ENCODE peak calls at places on chromosomes 13 and 19, in four cellular contexts. One of them, this sample, is unnamed.

GRCh38 chr13:109684836-109685602 is 101.4 kb downstream of the IRS2 start:
- DNase-seq in A549: no peak
- DNase-seq in HepG2: no peak
- DNase-seq in K562: no peak
- DNase-seq in this sample: no peak

GRCh38 chr13:76667551-76667950 is 218.7 kb downstream of the KCTD12 start:
- DNase-seq in K562: no peak
- DNase-seq in HepG2: no peak
- DNase-seq in A549: no peak
- DNase-seq in this sample: no peak

GRCh38 chr13:19178901-19179593 is 2.6 kb downstream of the TUBA3C start:
- DNase-seq in K562: no peak
- DNase-seq in HepG2: no peak
- DNase-seq in A549: no peak
- DNase-seq in this sample: no peak

GRCh38 chr13:32031025-32031814 is at the start of gene FRY:
- DNase-seq in K562: no peak
- DNase-seq in HepG2: peak; percentile 74
- DNase-seq in A549: peak; percentile 32
- DNase-seq in this sample: no peak

GRCh38 chr19:42132030-42132628 is at the start of gene POU2F2:
- DNase-seq in HepG2: no peak
- DNase-seq in K562: peak; percentile 19
- DNase-seq in A549: no peak
- DNase-seq in this sample: peak; percentile 41

GRCh38 chr13:43529796-43530195 is 257.0 kb downstream of the ENOX1 start:
- DNase-seq in HepG2: no peak
- DNase-seq in A549: no peak
- DNase-seq in K562: no peak
- DNase-seq in this sample: no peak

GRCh38 chr13:42907745-42908144 is 84.3 kb downstream of the EPSTI1 start:
- DNase-seq in A549: no peak
- DNase-seq in K562: no peak
- DNase-seq in HepG2: no peak
- DNase-seq in this sample: no peak

GRCh38 chr13:30840515-30840914 is 65.6 kb upstream of the MEDAG start:
- DNase-seq in HepG2: no peak
- DNase-seq in A549: no peak
- DNase-seq in K562: no peak
- DNase-seq in this sample: no peak

GRCh38 chr13:30145709-30146367 is 161.5 kb downstream of the KATNAL1 start:
- DNase-seq in K562: no peak
- DNase-seq in HepG2: no peak
- DNase-seq in A549: no peak
- DNase-seq in this sample: peak; percentile 87

GRCh38 chr13:108226184-108226583 is 8.0 kb downstream of the ABHD13 start:
- DNase-seq in HepG2: peak; percentile 29
- DNase-seq in K562: peak; percentile 30
- DNase-seq in A549: no peak
- DNase-seq in this sample: no peak

GRCh38 chr19:39704181-39705044 is at the start of gene LGALS14:
- DNase-seq in A549: no peak
- DNase-seq in HepG2: no peak
- DNase-seq in K562: no peak
- DNase-seq in this sample: no peak

GRCh38 chr13:66087149-66087780 is 1142.9 kb downstream of the PCDH9 start:
- DNase-seq in K562: no peak
- DNase-seq in HepG2: no peak
- DNase-seq in A549: no peak
- DNase-seq in this sample: no peak

GRCh38 chr13:70237131-70237530 is 128.9 kb upstream of the KLHL1 start:
- DNase-seq in A549: no peak
- DNase-seq in HepG2: no peak
- DNase-seq in K562: no peak
- DNase-seq in this sample: no peak

GRCh38 chr13:75666646-75667351 is 30.7 kb downstream of the LMO7 start:
- DNase-seq in HepG2: no peak
- DNase-seq in A549: no peak
- DNase-seq in K562: no peak
- DNase-seq in this sample: no peak

GRCh38 chr13:60572003-60572792 is 175.2 kb downstream of the TDRD3 start:
- DNase-seq in HepG2: peak; percentile 83
- DNase-seq in A549: no peak
- DNase-seq in K562: no peak
- DNase-seq in this sample: no peak

DNA sequence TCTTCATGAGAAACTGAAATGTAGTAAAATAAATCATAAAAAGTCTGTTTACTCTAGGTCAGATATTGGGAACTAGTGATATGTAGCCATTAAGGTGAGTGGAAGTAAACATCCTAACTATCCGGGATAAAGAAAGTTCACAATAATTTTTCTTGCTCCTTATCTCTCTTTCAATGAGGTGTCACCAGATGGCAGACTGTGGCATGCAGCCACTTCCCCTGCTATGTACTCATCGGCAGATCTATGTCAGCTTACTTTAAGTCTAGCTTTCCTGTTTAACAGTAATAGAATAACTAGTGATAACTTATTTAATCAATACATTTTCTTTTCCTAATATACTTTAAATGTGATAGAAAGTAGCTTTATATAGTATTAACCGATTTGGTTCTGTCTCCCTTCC is 181.9 kb downstream of the NDFIP2 start:
- DNase-seq in K562: no peak
- DNase-seq in A549: no peak
- DNase-seq in HepG2: no peak
- DNase-seq in this sample: no peak
- TF ChIP-seq CHD4 in K562: no peak
- TF ChIP-seq CHD4 in A549: no peak
- TF ChIP-seq CHD4 in HepG2: no peak
- TF ChIP-seq CHD4 in this sample: no peak

DNA sequence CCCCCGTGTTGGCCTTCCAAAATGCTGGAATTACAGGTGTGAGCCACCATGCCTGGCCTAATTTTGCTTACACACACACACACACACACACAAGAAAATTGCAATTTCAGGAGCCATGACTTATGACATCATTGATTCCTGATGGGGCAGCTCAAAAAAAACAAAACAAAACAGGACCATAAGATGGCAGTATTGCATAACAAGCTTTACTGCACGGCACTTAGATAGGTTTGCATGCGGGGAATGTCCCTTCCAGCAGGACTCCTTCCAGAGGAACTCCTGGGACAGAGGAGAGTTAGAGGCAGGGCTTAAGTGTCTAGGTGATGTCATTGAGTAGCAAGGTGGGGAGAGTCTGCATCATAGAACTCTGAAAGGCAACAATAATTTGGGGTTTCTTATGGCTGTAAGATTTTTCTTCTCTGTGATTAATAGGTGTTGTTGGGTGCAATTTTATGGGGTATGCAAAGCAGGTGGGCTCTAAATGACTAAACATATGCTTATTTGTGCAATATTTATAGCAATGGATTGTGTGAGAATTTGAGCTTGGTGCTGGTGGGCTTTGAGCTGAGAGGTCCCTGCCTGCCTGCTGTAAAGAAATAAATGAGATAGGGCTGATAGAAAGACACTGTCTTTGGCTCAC is 9.0 kb upstream of the ACSBG2 start:
- DNase-seq in K562: peak; percentile 79
- DNase-seq in HepG2: peak; percentile 67
- DNase-seq in A549: peak; percentile 62
- DNase-seq in this sample: peak; percentile 71
- TF ChIP-seq CHD4 in K562: no peak
- TF ChIP-seq CHD4 in HepG2: no peak
- TF ChIP-seq CHD4 in A549: no peak
- TF ChIP-seq CHD4 in this sample: no peak

GRCh38 chr19:15265214-15265613 is 33.0 kb upstream of the EPHX3 start:
- DNase-seq in A549: no peak
- DNase-seq in K562: no peak
- DNase-seq in HepG2: no peak
- DNase-seq in this sample: no peak

GRCh38 chr19:15264061-15264932 is 32.0 kb upstream of the EPHX3 start:
- DNase-seq in A549: peak; percentile 43
- DNase-seq in HepG2: peak; percentile 56
- DNase-seq in K562: peak; percentile 79
- DNase-seq in this sample: no peak

GRCh38 chr19:15264933-15265206 is 32.6 kb upstream of the EPHX3 start:
- DNase-seq in A549: no peak
- DNase-seq in K562: no peak
- DNase-seq in HepG2: no peak
- DNase-seq in this sample: no peak

GRCh38 chr19:15266683-15267082 is 34.4 kb upstream of the EPHX3 start:
- DNase-seq in A549: no peak
- DNase-seq in HepG2: no peak
- DNase-seq in K562: no peak
- DNase-seq in this sample: no peak

DNA sequence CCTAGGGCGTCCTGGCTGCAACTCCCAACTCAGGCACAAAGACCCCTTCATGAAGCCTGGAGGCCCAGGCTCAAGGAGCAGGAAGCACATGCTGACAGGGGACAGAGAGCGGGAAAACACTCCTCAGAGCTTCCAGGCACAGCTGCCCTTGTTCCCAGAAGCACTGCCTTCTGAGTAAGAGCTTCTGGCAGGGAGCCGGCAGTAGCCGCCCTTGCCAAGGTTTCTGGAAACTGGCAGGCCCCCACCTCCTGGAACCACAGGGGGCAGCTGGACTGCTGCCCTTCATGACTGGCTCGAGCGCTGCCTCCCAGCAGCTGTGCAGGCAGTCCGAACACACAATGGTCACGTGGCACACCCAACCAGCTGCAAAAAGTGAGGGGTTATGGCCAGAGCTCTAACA is 33.6 kb upstream of the EPHX3 start:
- DNase-seq in HepG2: no peak
- DNase-seq in A549: no peak
- DNase-seq in K562: no peak
- DNase-seq in this sample: no peak
- TF ChIP-seq CHD4 in HepG2: no peak
- TF ChIP-seq CHD4 in A549: no peak
- TF ChIP-seq CHD4 in K562: no peak
- TF ChIP-seq CHD4 in this sample: no peak

GRCh38 chr19:45884682-45885555 is 1.0 kb downstream of the IRF2BP1 start:
- DNase-seq in HepG2: no peak
- DNase-seq in A549: no peak
- DNase-seq in K562: peak; percentile 69
- DNase-seq in this sample: no peak
- TF ChIP-seq CHD4 in HepG2: no peak
- TF ChIP-seq CHD4 in A549: no peak
- TF ChIP-seq CHD4 in K562: no peak
- TF ChIP-seq CHD4 in this sample: no peak

DNA sequence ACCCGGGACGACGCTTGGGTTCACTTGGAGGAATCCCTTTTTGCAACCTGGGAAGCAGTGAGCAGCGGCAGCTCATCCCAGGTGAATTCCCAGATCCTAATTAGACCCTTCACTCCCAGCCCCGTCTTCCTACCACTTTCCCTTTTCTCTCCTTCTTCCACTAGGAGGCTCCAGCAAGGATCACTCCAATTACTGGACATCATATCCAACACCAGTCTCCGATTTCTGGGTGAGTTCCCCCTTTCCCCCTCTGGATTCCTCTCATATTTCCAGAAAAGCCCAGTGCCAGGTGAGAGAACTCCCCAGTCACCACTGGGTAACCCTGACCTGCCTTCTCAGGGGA is 17.1 kb upstream of the ZSCAN4 start:
- DNase-seq in HepG2: no peak
- DNase-seq in K562: no peak
- DNase-seq in A549: no peak
- DNase-seq in this sample: no peak
- TF ChIP-seq CHD4 in HepG2: no peak
- TF ChIP-seq CHD4 in K562: no peak
- TF ChIP-seq CHD4 in A549: no peak
- TF ChIP-seq CHD4 in this sample: no peak

GRCh38 chr19:19618384-19619051 is at the start of gene PBX4:
- DNase-seq in K562: peak; percentile 97
- DNase-seq in HepG2: no peak
- DNase-seq in A549: peak; percentile 70
- DNase-seq in this sample: peak; percentile 87
- TF ChIP-seq CHD4 in K562: no peak
- TF ChIP-seq CHD4 in HepG2: no peak
- TF ChIP-seq CHD4 in A549: no peak
- TF ChIP-seq CHD4 in this sample: no peak

GRCh38 chr13:111904166-111904565 is 162.8 kb upstream of the SOX1 start:
- DNase-seq in K562: no peak
- DNase-seq in HepG2: no peak
- DNase-seq in A549: no peak
- DNase-seq in this sample: no peak
- TF ChIP-seq CHD4 in K562: no peak
- TF ChIP-seq CHD4 in HepG2: no peak
- TF ChIP-seq CHD4 in A549: no peak
- TF ChIP-seq CHD4 in this sample: no peak

DNA sequence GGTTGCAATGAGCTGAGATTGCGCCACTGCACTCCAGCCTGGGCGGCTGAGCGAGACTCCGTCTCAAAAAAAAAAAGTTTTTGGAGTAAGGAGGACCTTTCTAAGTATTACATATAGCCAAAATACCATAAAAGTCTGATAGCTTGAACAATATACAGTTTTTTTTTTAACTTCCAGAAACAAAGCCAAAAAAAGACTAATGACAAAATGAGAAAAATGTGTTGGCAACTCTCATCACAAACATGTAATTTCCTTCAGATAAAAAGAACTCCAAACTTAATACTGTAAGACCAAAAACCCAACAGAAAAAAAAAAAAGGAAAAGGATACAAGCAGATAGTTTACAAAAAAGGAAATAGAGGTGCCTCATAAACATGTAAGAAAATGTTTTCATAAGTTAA is 68.2 kb upstream of the MED4 start:
- DNase-seq in K562: no peak
- DNase-seq in HepG2: no peak
- DNase-seq in A549: no peak
- DNase-seq in this sample: no peak
- TF ChIP-seq CHD4 in K562: no peak
- TF ChIP-seq CHD4 in HepG2: no peak
- TF ChIP-seq CHD4 in A549: no peak
- TF ChIP-seq CHD4 in this sample: no peak

GRCh38 chr13:111429064-111429558 is 108.7 kb downstream of the TEX29 start:
- DNase-seq in HepG2: peak; percentile 49
- DNase-seq in K562: peak; percentile 42
- DNase-seq in A549: peak; percentile 48
- DNase-seq in this sample: no peak
- TF ChIP-seq CHD4 in HepG2: no peak
- TF ChIP-seq CHD4 in K562: no peak
- TF ChIP-seq CHD4 in A549: no peak
- TF ChIP-seq CHD4 in this sample: no peak